ENCODE peak calls at places on chromosomes 11 and 22, in seven cellular contexts. I is fibroblast of lung, B is GM12864, J is foreskin fibroblast, H is PC-3, O is Caco-2, L is heart right ventricle. S is an unnamed sample.

GRCh38 chr11:70067591-70068341 is 10.4 kb upstream of the ANO1 start:
- DNase-seq in I (no peak), B (no peak), J (no peak), H (peak; percentile 90), O (peak; percentile 86), L (no peak), S (peak; percentile 92)

GRCh38 chr11:1458340-1459218 is 28.0 kb downstream of the MOB2 start:
- DNase-seq in I (peak; percentile 4), B (no peak), J (peak; percentile 8), H (peak; percentile 4), O (peak; percentile 48), L (peak; percentile 49), S (no peak)

GRCh38 chr22:19290400-19291217 is 910 bp downstream of the CLTCL1 start:
- DNase-seq in I (no peak), B (no peak), J (no peak), H (no peak), O (peak; percentile 11), L (no peak), S (no peak)

GRCh38 chr11:44199816-44200215 is 104.3 kb downstream of the EXT2 start:
- DNase-seq in I (peak; percentile 27), B (no peak), J (no peak), H (no peak), O (no peak), L (no peak), S (no peak)

GRCh38 chr11:124315052-124315451 is 1.3 kb upstream of the OR8D1 start:
- DNase-seq in I (peak; percentile 66), B (no peak), J (peak; percentile 20), H (peak; percentile 68), O (no peak), L (no peak), S (no peak)

GRCh38 chr11:35214792-35215193 is 75.8 kb downstream of the CD44 start:
- DNase-seq in I (peak; percentile 100), B (no peak), J (peak; percentile 92), H (peak; percentile 82), O (no peak), L (no peak), S (no peak)

GRCh38 chr11:134642206-134642605 is 230.2 kb upstream of the B3GAT1 start:
- DNase-seq in I (no peak), B (no peak), J (no peak), H (no peak), O (peak; percentile 23), L (no peak), S (no peak)

GRCh38 chr11:17458268-17458667 is 18.4 kb downstream of the ABCC8 start:
- DNase-seq in I (no peak), B (no peak), J (no peak), H (no peak), O (no peak), L (no peak), S (no peak)

GRCh38 chr11:117096140-117096972 is 1.9 kb downstream of the SIK3 start:
- DNase-seq in I (no peak), B (no peak), J (peak; percentile 16), H (no peak), O (peak; percentile 83), L (no peak), S (peak; percentile 45)

GRCh38 chr11:57567210-57567511 is 311 bp downstream of the UBE2L6 start:
- DNase-seq in I (no peak), B (no peak), J (peak; percentile 23), H (peak; percentile 6), O (no peak), L (peak; percentile 28), S (no peak)

GRCh38 chr11:32487270-32487669 is 51.9 kb upstream of the WT1 start:
- DNase-seq in I (no peak), B (no peak), J (no peak), H (peak; percentile 30), O (peak; percentile 36), L (no peak), S (no peak)

GRCh38 chr11:87804176-87804575 is 371.1 kb downstream of the RAB38 start:
- DNase-seq in I (no peak), B (no peak), J (no peak), H (no peak), O (no peak), L (no peak), S (no peak)

GRCh38 chr22:49962751-49963646 is 2.4 kb downstream of the PIM3 start:
- DNase-seq in I (no peak), B (no peak), J (no peak), H (no peak), O (no peak), L (peak; percentile 18), S (no peak)

GRCh38 chr11:10934293-10934850 is 76.5 kb upstream of the ZBED5 start:
- DNase-seq in I (no peak), B (no peak), J (no peak), H (peak; percentile 27), O (peak; percentile 36), L (no peak), S (no peak)

GRCh38 chr22:32473388-32473952 is 1.1 kb upstream of the FBXO7 start:
- DNase-seq in I (peak; percentile 47), B (no peak), J (peak; percentile 53), H (peak; percentile 71), O (peak; percentile 56), L (peak; percentile 14), S (peak; percentile 84)

GRCh38 chr11:117529767-117530166 is 202.1 kb downstream of the CEP164 start:
- DNase-seq in I (no peak), B (no peak), J (no peak), H (no peak), O (no peak), L (no peak), S (no peak)

GRCh38 chr22:29609139-29609538 is 5.7 kb downstream of the NF2 start:
- DNase-seq in I (no peak), B (no peak), J (no peak), H (peak; percentile 44), O (no peak), L (no peak), S (peak; percentile 52)

GRCh38 chr22:29607426-29607825 is 4.0 kb downstream of the NF2 start:
- DNase-seq in I (peak; percentile 35), B (no peak), J (no peak), H (no peak), O (no peak), L (no peak), S (no peak)

GRCh38 chr22:29606320-29606719 is 2.9 kb downstream of the NF2 start:
- DNase-seq in I (no peak), B (no peak), J (no peak), H (no peak), O (no peak), L (no peak), S (peak; percentile 70)

GRCh38 chr22:29603358-29604191 is at the start of gene NF2:
- DNase-seq in I (peak; percentile 99), B (peak; percentile 99), J (peak; percentile 99), H (peak; percentile 98), O (peak; percentile 99), L (peak; percentile 99), S (peak; percentile 100)

DNA sequence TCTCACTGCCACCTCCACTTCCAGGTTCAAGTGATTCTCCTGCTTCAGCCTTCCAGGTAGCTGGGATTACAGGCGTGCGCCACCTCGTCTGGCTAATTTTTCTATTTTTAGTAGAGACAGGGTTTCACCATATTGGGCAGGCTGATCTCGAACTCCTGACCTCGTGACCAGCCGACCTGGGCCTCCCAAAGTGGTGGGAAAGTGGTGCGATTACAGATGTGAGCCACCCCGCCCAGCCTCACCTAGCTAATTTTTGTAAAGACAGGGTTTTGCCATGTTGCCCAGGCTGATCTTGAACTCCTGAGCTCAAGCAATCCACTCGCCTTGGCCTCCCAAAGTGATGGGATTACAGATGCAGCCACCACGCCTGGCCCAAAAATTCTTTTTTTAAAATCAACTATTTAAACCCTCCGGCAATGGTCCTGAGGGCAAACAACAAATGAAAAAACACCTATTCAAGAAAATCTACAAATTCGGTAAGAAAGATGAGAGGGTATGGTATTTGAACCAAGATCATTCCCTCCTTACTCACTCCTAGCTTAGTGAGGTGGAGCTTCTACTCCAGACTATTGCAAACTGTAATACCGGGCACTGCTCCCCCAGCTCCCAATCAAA is 1.9 kb downstream of the NF2 start:
- DNase-seq in I (no peak), B (no peak), J (no peak), H (peak; percentile 17), O (no peak), L (no peak), S (peak; percentile 85)
- H3K4me3 ChIP-seq in I (peak overlapping the region; percentile 93), B (no peak overlapping the region), J (peak overlapping the region; percentile 83), H (peak overlapping the region; percentile 83), O (no peak overlapping the region), L (no peak overlapping the region), S (no peak overlapping the region)

GRCh38 chr11:60939828-60940227 is 12.1 kb downstream of the SLC15A3 start:
- DNase-seq in I (no peak), B (no peak), J (no peak), H (no peak), O (peak; percentile 53), L (no peak), S (peak; percentile 85)

GRCh38 chr11:60937811-60938210 is 13.6 kb downstream of the TMEM132A start:
- DNase-seq in I (no peak), B (no peak), J (no peak), H (no peak), O (no peak), L (no peak), S (no peak)

GRCh38 chr11:60939301-60939700 is 12.7 kb downstream of the SLC15A3 start:
- DNase-seq in I (no peak), B (no peak), J (no peak), H (no peak), O (no peak), L (no peak), S (no peak)

GRCh38 chr11:60937144-60937527 is 12.9 kb downstream of the TMEM132A start:
- DNase-seq in I (no peak), B (no peak), J (no peak), H (no peak), O (no peak), L (peak; percentile 69), S (no peak)

GRCh38 chr11:60938500-60938899 is 13.5 kb downstream of the SLC15A3 start:
- DNase-seq in I (no peak), B (no peak), J (no peak), H (no peak), O (no peak), L (no peak), S (no peak)
- H3K4me3 ChIP-seq in I (no peak overlapping the region), B (no peak overlapping the region), J (no peak overlapping the region), H (no peak overlapping the region), O (no peak overlapping the region), L (no peak overlapping the region), S (no peak overlapping the region)

GRCh38 chr11:121257289-121257688 is 35.3 kb upstream of the SC5D start:
- DNase-seq in I (no peak), B (no peak), J (no peak), H (no peak), O (no peak), L (no peak), S (no peak)
- H3K4me3 ChIP-seq in I (no peak overlapping the region), B (no peak overlapping the region), J (no peak overlapping the region), H (no peak overlapping the region), O (no peak overlapping the region), L (no peak overlapping the region), S (no peak overlapping the region)

GRCh38 chr11:6745018-6745417 is 26.8 kb downstream of the OR2AG2 start:
- DNase-seq in I (no peak), B (no peak), J (no peak), H (no peak), O (no peak), L (no peak), S (no peak)

GRCh38 chr11:6747097-6747662 is 24.6 kb downstream of the OR2AG2 start:
- DNase-seq in I (no peak), B (no peak), J (no peak), H (no peak), O (no peak), L (no peak), S (no peak)

GRCh38 chr11:6746086-6746618 is 25.6 kb downstream of the OR2AG2 start:
- DNase-seq in I (no peak), B (peak; percentile 60), J (no peak), H (no peak), O (no peak), L (no peak), S (no peak)

GRCh38 chr11:6745465-6746015 is 26.2 kb downstream of the OR2AG2 start:
- DNase-seq in I (no peak), B (no peak), J (no peak), H (no peak), O (no peak), L (no peak), S (no peak)

GRCh38 chr11:6746626-6747025 is 25.1 kb downstream of the OR2AG2 start:
- DNase-seq in I (no peak), B (no peak), J (no peak), H (no peak), O (no peak), L (no peak), S (no peak)
- H3K4me3 ChIP-seq in I (no peak overlapping the region), B (peak overlapping the region; percentile 58), J (no peak overlapping the region), H (no peak overlapping the region), O (no peak overlapping the region), L (peak overlapping the region; percentile 32), S (no peak overlapping the region)

S was measured in trophoblast cell.